ENCODE peak calls at places on chromosome 4, in seven cellular contexts. One of them, this sample, is unnamed.

GRCh38 chr4:139735381-139736256 is 70.0 kb downstream of the MGST2 start:
- DNase-seq in naive thymus-derived CD4-positive, alpha-beta T cell: no peak
- DNase-seq in sigmoid colon: peak
- DNase-seq in skeletal muscle cell: no peak
- DNase-seq in uterus: peak
- DNase-seq in Panc1: no peak
- DNase-seq in SJSA1: no peak
- DNase-seq in this sample: no peak

GRCh38 chr4:53576676-53577372 is 14.5 kb downstream of the LNX1 start:
- DNase-seq in naive thymus-derived CD4-positive, alpha-beta T cell: no peak
- DNase-seq in sigmoid colon: no peak
- DNase-seq in skeletal muscle cell: no peak
- DNase-seq in uterus: no peak
- DNase-seq in Panc1: no peak
- DNase-seq in SJSA1: no peak
- DNase-seq in this sample: no peak

GRCh38 chr4:122854444-122854843 is 27.8 kb downstream of the FGF2 start:
- DNase-seq in naive thymus-derived CD4-positive, alpha-beta T cell: no peak
- DNase-seq in sigmoid colon: no peak
- DNase-seq in skeletal muscle cell: no peak
- DNase-seq in uterus: peak
- DNase-seq in Panc1: no peak
- DNase-seq in SJSA1: no peak
- DNase-seq in this sample: no peak

GRCh38 chr4:102717448-102718092 is 43.2 kb downstream of the MANBA start:
- DNase-seq in naive thymus-derived CD4-positive, alpha-beta T cell: no peak
- DNase-seq in sigmoid colon: no peak
- DNase-seq in skeletal muscle cell: no peak
- DNase-seq in uterus: no peak
- DNase-seq in Panc1: no peak
- DNase-seq in SJSA1: no peak
- DNase-seq in this sample: no peak

GRCh38 chr4:11281720-11282119 is 147.0 kb downstream of the HS3ST1 start:
- DNase-seq in naive thymus-derived CD4-positive, alpha-beta T cell: no peak
- DNase-seq in sigmoid colon: no peak
- DNase-seq in skeletal muscle cell: no peak
- DNase-seq in uterus: no peak
- DNase-seq in Panc1: no peak
- DNase-seq in SJSA1: no peak
- DNase-seq in this sample: no peak

GRCh38 chr4:139918994-139919393 is 235.0 kb downstream of the MAML3 start:
- DNase-seq in naive thymus-derived CD4-positive, alpha-beta T cell: no peak
- DNase-seq in sigmoid colon: no peak
- DNase-seq in skeletal muscle cell: no peak
- DNase-seq in uterus: no peak
- DNase-seq in Panc1: no peak
- DNase-seq in SJSA1: no peak
- DNase-seq in this sample: no peak

GRCh38 chr4:121785479-121785878 is 15.6 kb upstream of the EXOSC9 start:
- DNase-seq in naive thymus-derived CD4-positive, alpha-beta T cell: no peak
- DNase-seq in sigmoid colon: peak
- DNase-seq in skeletal muscle cell: peak
- DNase-seq in uterus: no peak
- DNase-seq in Panc1: no peak
- DNase-seq in SJSA1: peak
- DNase-seq in this sample: no peak

GRCh38 chr4:2296621-2297601 is 35.0 kb upstream of the MXD4 start:
- DNase-seq in naive thymus-derived CD4-positive, alpha-beta T cell: peak
- DNase-seq in sigmoid colon: peak
- DNase-seq in skeletal muscle cell: no peak
- DNase-seq in uterus: no peak
- DNase-seq in Panc1: no peak
- DNase-seq in SJSA1: no peak
- DNase-seq in this sample: no peak

GRCh38 chr4:22077571-22077970 is 129.0 kb upstream of the KCNIP4 start:
- DNase-seq in naive thymus-derived CD4-positive, alpha-beta T cell: no peak
- DNase-seq in sigmoid colon: no peak
- DNase-seq in skeletal muscle cell: no peak
- DNase-seq in uterus: no peak
- DNase-seq in Panc1: no peak
- DNase-seq in SJSA1: no peak
- DNase-seq in this sample: no peak

GRCh38 chr4:162921178-162921785 is 245.4 kb downstream of the NAF1 start:
- DNase-seq in naive thymus-derived CD4-positive, alpha-beta T cell: no peak
- DNase-seq in sigmoid colon: no peak
- DNase-seq in skeletal muscle cell: no peak
- DNase-seq in uterus: no peak
- DNase-seq in Panc1: no peak
- DNase-seq in SJSA1: no peak
- DNase-seq in this sample: no peak

DNA sequence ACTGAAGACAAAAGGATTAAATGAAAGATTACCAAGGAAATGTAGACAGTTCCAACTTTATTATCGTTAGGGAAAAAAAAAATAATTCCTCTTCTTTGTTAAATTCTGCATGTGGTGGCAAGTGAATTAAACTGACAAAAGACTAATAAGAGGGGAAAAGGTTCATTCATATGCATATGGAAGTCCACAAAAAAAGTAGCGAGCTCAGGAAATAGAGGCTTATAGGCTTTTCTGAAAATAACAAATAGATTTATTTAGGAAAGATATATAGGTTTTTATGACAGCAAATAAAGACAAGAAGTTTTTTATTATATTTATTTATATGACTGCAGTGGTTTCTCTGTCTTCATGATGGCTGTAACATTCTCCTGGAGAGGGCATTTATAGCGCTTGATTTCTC is 246.0 kb downstream of the NAF1 start:
- DNase-seq in naive thymus-derived CD4-positive, alpha-beta T cell: no peak
- DNase-seq in sigmoid colon: no peak
- DNase-seq in skeletal muscle cell: no peak
- DNase-seq in uterus: no peak
- DNase-seq in Panc1: no peak
- DNase-seq in SJSA1: no peak
- DNase-seq in this sample: no peak
- H3K4me3 ChIP-seq in naive thymus-derived CD4-positive, alpha-beta T cell: no peak
- H3K4me3 ChIP-seq in sigmoid colon: no peak
- H3K4me3 ChIP-seq in skeletal muscle cell: no peak
- H3K4me3 ChIP-seq in uterus: no peak
- H3K4me3 ChIP-seq in Panc1: no peak
- H3K4me3 ChIP-seq in SJSA1: no peak
- H3K4me3 ChIP-seq in this sample: no peak

DNA sequence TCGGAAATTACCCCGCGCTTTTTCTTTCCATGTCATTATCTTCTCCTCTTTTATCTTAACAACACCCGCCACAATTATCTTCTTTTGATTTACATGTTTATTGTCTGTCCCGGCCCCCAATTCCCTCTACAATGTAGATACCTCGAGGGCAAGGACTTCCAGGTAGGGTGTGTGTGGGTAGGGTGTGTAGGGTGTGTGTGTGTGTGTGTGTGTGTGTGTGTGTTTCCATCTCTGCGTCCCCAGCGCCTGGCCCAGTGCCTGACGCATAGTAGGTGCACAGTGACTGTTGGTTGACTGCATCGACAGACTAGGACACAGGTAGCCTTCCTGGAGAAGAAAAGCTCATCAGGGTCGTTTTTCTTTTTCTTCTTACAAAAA is 103.1 kb downstream of the UCHL1 start:
- DNase-seq in naive thymus-derived CD4-positive, alpha-beta T cell: no peak
- DNase-seq in sigmoid colon: no peak
- DNase-seq in skeletal muscle cell: no peak
- DNase-seq in uterus: no peak
- DNase-seq in Panc1: no peak
- DNase-seq in SJSA1: no peak
- DNase-seq in this sample: no peak
- H3K4me3 ChIP-seq in naive thymus-derived CD4-positive, alpha-beta T cell: no peak
- H3K4me3 ChIP-seq in sigmoid colon: peak
- H3K4me3 ChIP-seq in skeletal muscle cell: no peak
- H3K4me3 ChIP-seq in uterus: no peak
- H3K4me3 ChIP-seq in Panc1: peak
- H3K4me3 ChIP-seq in SJSA1: peak
- H3K4me3 ChIP-seq in this sample: no peak

DNA sequence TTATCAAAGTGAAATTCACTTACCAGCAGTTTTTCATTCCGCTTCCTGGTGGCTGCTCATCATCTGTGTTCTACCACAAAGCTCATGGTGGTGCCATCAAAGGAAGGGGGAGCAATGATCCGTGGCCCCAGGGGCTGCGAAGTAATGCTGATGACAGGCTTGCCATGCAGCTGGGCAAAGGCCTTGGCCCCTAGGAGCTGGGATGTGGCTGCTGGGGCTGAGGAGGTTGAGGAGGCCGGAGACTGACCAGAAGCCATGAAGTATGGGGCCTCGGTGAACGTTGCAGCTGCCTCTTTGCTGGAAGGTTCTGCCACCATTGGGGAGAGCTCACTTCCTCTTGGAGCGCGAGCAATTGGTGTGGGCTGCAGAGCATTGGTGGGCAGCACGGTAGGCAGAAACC is 8.4 kb downstream of the C4orf54 start:
- DNase-seq in naive thymus-derived CD4-positive, alpha-beta T cell: no peak
- DNase-seq in sigmoid colon: no peak
- DNase-seq in skeletal muscle cell: no peak
- DNase-seq in uterus: no peak
- DNase-seq in Panc1: no peak
- DNase-seq in SJSA1: no peak
- DNase-seq in this sample: no peak
- H3K4me3 ChIP-seq in naive thymus-derived CD4-positive, alpha-beta T cell: no peak
- H3K4me3 ChIP-seq in sigmoid colon: no peak
- H3K4me3 ChIP-seq in skeletal muscle cell: no peak
- H3K4me3 ChIP-seq in uterus: no peak
- H3K4me3 ChIP-seq in Panc1: no peak
- H3K4me3 ChIP-seq in SJSA1: no peak
- H3K4me3 ChIP-seq in this sample: no peak

GRCh38 chr4:14452001-14452400 is 550.3 kb upstream of the CPEB2 start:
- DNase-seq in naive thymus-derived CD4-positive, alpha-beta T cell: no peak
- DNase-seq in sigmoid colon: no peak
- DNase-seq in skeletal muscle cell: no peak
- DNase-seq in uterus: no peak
- DNase-seq in Panc1: no peak
- DNase-seq in SJSA1: no peak
- DNase-seq in this sample: no peak
- H3K4me3 ChIP-seq in naive thymus-derived CD4-positive, alpha-beta T cell: no peak
- H3K4me3 ChIP-seq in sigmoid colon: no peak
- H3K4me3 ChIP-seq in skeletal muscle cell: no peak
- H3K4me3 ChIP-seq in uterus: no peak
- H3K4me3 ChIP-seq in Panc1: no peak
- H3K4me3 ChIP-seq in SJSA1: no peak
- H3K4me3 ChIP-seq in this sample: no peak

DNA sequence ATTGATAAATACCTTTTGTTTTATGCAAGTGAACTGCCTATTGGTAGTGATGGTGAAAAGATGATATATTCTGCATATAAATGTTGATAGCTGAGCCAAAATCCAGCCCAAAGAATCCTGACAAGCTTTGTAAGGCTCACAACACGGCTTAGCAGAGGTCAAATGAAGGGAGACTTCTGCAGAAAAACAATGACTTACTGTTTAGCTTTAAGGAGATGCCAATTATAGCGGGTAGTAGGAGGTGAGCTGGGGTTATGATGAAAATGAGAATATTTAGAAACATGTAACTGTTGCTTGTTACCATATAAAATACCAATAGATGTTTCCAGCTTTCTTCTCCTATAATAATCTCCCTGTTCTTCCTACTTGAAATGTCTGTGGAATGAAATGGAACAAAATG is 97.1 kb downstream of the AFF1 start:
- DNase-seq in naive thymus-derived CD4-positive, alpha-beta T cell: no peak
- DNase-seq in sigmoid colon: no peak
- DNase-seq in skeletal muscle cell: no peak
- DNase-seq in uterus: no peak
- DNase-seq in Panc1: no peak
- DNase-seq in SJSA1: no peak
- DNase-seq in this sample: no peak
- H3K4me3 ChIP-seq in naive thymus-derived CD4-positive, alpha-beta T cell: no peak
- H3K4me3 ChIP-seq in sigmoid colon: peak
- H3K4me3 ChIP-seq in skeletal muscle cell: no peak
- H3K4me3 ChIP-seq in uterus: no peak
- H3K4me3 ChIP-seq in Panc1: no peak
- H3K4me3 ChIP-seq in SJSA1: no peak
- H3K4me3 ChIP-seq in this sample: no peak

GRCh38 chr4:27048350-27049100 is 187.9 kb downstream of the STIM2 start:
- DNase-seq in naive thymus-derived CD4-positive, alpha-beta T cell: peak
- DNase-seq in sigmoid colon: no peak
- DNase-seq in skeletal muscle cell: no peak
- DNase-seq in uterus: no peak
- DNase-seq in Panc1: peak
- DNase-seq in SJSA1: no peak
- DNase-seq in this sample: no peak

GRCh38 chr4:27050731-27051130 is 190.1 kb downstream of the STIM2 start:
- DNase-seq in naive thymus-derived CD4-positive, alpha-beta T cell: no peak
- DNase-seq in sigmoid colon: no peak
- DNase-seq in skeletal muscle cell: no peak
- DNase-seq in uterus: no peak
- DNase-seq in Panc1: no peak
- DNase-seq in SJSA1: no peak
- DNase-seq in this sample: no peak

GRCh38 chr4:27046851-27047250 is 186.2 kb downstream of the STIM2 start:
- DNase-seq in naive thymus-derived CD4-positive, alpha-beta T cell: no peak
- DNase-seq in sigmoid colon: no peak
- DNase-seq in skeletal muscle cell: no peak
- DNase-seq in uterus: no peak
- DNase-seq in Panc1: no peak
- DNase-seq in SJSA1: no peak
- DNase-seq in this sample: no peak

DNA sequence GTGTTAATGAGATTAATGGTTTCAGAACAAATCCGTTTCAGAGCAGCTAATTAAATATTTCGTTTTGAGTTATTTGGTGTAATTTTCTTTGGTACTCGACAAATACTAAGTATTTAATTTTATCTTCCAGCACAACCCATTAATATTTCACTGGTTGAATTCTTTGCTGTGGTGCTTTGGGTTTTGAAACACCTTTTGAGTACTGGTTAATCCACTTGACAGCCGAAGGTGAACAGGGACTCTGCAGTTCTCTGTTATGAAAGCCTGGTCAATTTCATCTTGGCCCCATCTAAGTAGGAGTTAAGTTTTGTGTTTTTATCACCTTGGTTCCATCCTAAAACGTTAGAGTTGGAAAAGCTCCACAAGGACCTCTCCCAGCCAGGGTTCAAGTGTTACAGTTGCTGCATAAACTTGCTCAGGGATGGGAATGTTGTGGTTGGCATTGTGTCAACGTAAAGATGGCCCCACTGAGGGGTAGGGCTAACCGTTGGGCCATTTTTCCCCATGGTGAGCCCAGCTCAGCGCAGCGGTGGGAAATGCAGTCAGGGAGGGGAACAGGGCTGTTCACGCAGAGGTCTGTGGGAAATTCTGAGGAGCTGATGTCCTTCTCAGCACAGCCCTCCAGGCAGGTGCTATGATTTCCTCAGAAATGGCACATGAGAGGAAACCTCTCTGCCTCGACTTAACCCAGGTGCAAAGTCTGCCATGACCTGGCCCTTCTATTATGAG is 188.6 kb downstream of the STIM2 start:
- DNase-seq in naive thymus-derived CD4-positive, alpha-beta T cell: no peak
- DNase-seq in sigmoid colon: no peak
- DNase-seq in skeletal muscle cell: no peak
- DNase-seq in uterus: no peak
- DNase-seq in Panc1: no peak
- DNase-seq in SJSA1: no peak
- DNase-seq in this sample: no peak
- H3K4me3 ChIP-seq in naive thymus-derived CD4-positive, alpha-beta T cell: no peak
- H3K4me3 ChIP-seq in sigmoid colon: no peak
- H3K4me3 ChIP-seq in skeletal muscle cell: no peak
- H3K4me3 ChIP-seq in uterus: no peak
- H3K4me3 ChIP-seq in Panc1: no peak
- H3K4me3 ChIP-seq in SJSA1: no peak
- H3K4me3 ChIP-seq in this sample: no peak

This sample was measured in CD4-positive, CD25-positive, alpha-beta regulatory T cell.